ENCODE peak calls at places on chromosomes 2 and 18, in nine cellular contexts. U, O, Z, W, B, L, Q, J and R are unnamed samples.

GRCh38 chr2:62216616-62217015 is 20.7 kb downstream of the B3GNT2 start:
- DNase-seq in J (peak), O (no peak), Z (no peak), L (no peak), Q (peak), B (no peak), U (peak), W (no peak), R (peak)

GRCh38 chr18:63306819-63307554 is 12.6 kb downstream of the BCL2 start:
- DNase-seq in L (no peak), Q (no peak), B (no peak), O (no peak), Z (no peak), J (no peak), W (no peak), U (no peak), R (no peak)

GRCh38 chr2:106004854-106005253 is 189.2 kb downstream of the UXS1 start:
- DNase-seq in Q (no peak), L (no peak), Z (no peak), U (no peak), O (no peak), W (no peak), B (no peak), J (no peak), R (no peak)

GRCh38 chr18:76145506-76145905 is 349.5 kb downstream of the ZNF516 start:
- DNase-seq in Q (no peak), U (no peak), Z (no peak), L (no peak), B (no peak), J (no peak), W (no peak), O (no peak), R (no peak)

GRCh38 chr2:118269408-118270051 is 181.3 kb downstream of the INSIG2 start:
- DNase-seq in W (no peak), J (no peak), Z (peak), U (no peak), B (no peak), Q (no peak), O (peak), L (peak), R (peak)

GRCh38 chr2:47069628-47070154 is 85.4 kb downstream of the STPG4 start:
- DNase-seq in J (peak), U (peak), O (no peak), L (no peak), W (peak), B (peak), Z (peak), Q (peak), R (no peak)

GRCh38 chr2:238003234-238004032 is 36.6 kb downstream of the UBE2F start:
- DNase-seq in W (no peak), Z (no peak), U (no peak), O (no peak), Q (no peak), J (no peak), B (no peak), L (no peak), R (no peak)

GRCh38 chr2:238569415-238570195 is 142.9 kb downstream of the ASB1 start:
- DNase-seq in L (no peak), J (no peak), B (no peak), O (no peak), U (no peak), Z (no peak), Q (no peak), W (peak), R (no peak)

GRCh38 chr2:216622526-216622925 is 10.7 kb upstream of the IGFBP2 start:
- DNase-seq in B (no peak), J (no peak), U (no peak), W (no peak), Z (no peak), Q (no peak), L (no peak), O (no peak), R (peak)

GRCh38 chr2:119255760-119256573 is 32.3 kb downstream of the STEAP3 start:
- DNase-seq in U (peak), Z (peak), B (no peak), W (no peak), Q (peak), J (no peak), L (no peak), O (no peak), R (peak)

GRCh38 chr2:58709687-58710354 is 468.7 kb upstream of the FANCL start:
- DNase-seq in U (no peak), Q (no peak), J (no peak), B (no peak), O (no peak), Z (no peak), W (no peak), L (no peak), R (no peak)

GRCh38 chr2:218471982-218472381 is 53.1 kb downstream of the VIL1 start:
- DNase-seq in W (no peak), Q (no peak), J (no peak), Z (no peak), B (no peak), L (no peak), U (no peak), O (no peak), R (peak)

GRCh38 chr2:239175181-239175580 is 225.6 kb downstream of the HDAC4 start:
- DNase-seq in L (no peak), U (no peak), B (no peak), W (peak), J (no peak), O (no peak), Q (no peak), Z (no peak), R (no peak)

GRCh38 chr2:88575630-88576029 is 51.6 kb downstream of the EIF2AK3 start:
- DNase-seq in W (no peak), U (no peak), Q (no peak), B (no peak), J (no peak), Z (no peak), L (no peak), O (no peak), R (no peak)
- H3K4me3 ChIP-seq in W (no peak), U (no peak), Q (no peak), B (no peak), J (no peak), Z (no peak), L (no peak), O (no peak), R (no peak)

DNA sequence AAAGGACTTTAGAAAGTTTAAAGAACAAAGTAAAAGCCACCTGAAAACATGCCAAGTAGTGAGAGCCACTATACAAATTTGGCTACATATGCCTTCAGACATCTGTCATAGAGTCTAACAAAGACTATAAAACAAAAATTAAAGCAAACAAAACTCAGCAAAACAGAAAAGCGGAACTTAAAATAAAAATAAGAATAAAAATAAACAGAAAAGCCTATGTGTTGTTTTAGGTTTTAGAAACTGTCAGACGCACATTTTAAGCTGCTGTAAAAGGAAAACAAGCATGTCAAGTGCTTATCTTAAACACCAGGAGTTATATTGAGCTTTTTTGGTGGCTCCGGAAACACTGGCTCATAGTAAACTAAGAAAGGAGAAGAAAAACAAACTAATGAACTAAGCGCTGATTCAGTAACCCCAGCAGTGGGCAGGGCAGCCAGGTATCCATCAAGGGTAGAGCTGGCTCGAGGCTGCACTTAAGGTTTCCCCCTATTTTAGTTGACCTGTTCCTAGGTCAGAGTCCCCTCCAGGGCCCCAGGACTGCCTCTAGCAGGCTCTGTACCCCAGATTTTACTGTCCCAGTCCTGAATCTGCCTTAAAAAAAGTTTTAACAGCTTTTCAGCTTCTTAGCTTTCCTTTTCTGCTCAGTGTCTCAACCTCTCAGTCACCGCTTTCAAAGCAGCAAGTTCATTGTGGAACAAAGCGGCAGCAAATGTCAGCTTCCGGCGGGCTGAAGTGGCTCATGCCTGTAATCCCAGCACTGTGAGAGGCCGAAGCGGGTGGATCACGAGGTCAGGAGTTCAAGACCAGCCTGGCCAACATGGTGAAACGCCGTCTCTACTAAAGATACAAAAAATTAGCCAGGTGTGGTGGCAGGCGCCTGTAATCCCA is 15.3 kb upstream of the RMC1 start:
- DNase-seq in W (peak), O (no peak), U (peak), B (no peak), J (no peak), L (peak), Q (peak), Z (no peak), R (no peak)
- H3K4me3 ChIP-seq in W (peak), O (no peak), U (no peak), B (no peak), J (no peak), L (peak), Q (peak), Z (no peak), R (no peak)

DNA sequence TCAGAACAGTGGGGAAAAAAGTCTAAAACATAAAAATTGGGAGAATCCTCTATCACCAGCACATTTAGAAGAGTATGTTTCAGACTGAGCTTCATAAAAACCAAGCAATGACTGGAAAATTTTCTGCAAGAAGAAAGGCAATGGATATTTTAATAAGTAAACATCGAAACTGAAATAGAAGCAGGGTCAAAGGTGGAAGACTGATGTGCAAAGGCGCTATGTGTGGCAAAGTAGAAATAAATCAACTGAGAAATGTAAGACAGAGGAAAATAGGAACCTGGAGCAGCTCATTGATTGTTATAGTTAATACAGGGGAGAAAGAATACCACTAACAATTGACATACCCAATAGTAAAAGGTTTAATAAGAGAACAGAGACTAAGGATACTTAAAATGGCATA is 818.4 kb downstream of the SOCS6 start:
- DNase-seq in U (no peak), W (no peak), Z (no peak), B (no peak), L (no peak), O (no peak), Q (no peak), J (no peak), R (no peak)
- H3K4me3 ChIP-seq in U (no peak), W (no peak), Z (no peak), B (no peak), L (no peak), O (no peak), Q (no peak), J (no peak), R (no peak)

GRCh38 chr18:36311026-36311570 is 13.6 kb downstream of the FHOD3 start:
- DNase-seq in O (no peak), U (no peak), J (no peak), W (no peak), Q (no peak), B (no peak), L (no peak), Z (no peak), R (no peak)

GRCh38 chr18:36308711-36309435 is 11.4 kb downstream of the FHOD3 start:
- DNase-seq in B (no peak), W (no peak), U (no peak), L (no peak), O (no peak), J (no peak), Z (no peak), Q (no peak), R (no peak)

GRCh38 chr18:36307513-36307912 is 10.0 kb downstream of the FHOD3 start:
- DNase-seq in L (no peak), U (no peak), W (no peak), J (no peak), Z (no peak), B (no peak), O (no peak), Q (no peak), R (no peak)

GRCh38 chr18:36312806-36313395 is 15.4 kb downstream of the FHOD3 start:
- DNase-seq in J (peak), U (no peak), O (no peak), B (no peak), L (no peak), Z (no peak), Q (peak), W (no peak), R (no peak)

DNA sequence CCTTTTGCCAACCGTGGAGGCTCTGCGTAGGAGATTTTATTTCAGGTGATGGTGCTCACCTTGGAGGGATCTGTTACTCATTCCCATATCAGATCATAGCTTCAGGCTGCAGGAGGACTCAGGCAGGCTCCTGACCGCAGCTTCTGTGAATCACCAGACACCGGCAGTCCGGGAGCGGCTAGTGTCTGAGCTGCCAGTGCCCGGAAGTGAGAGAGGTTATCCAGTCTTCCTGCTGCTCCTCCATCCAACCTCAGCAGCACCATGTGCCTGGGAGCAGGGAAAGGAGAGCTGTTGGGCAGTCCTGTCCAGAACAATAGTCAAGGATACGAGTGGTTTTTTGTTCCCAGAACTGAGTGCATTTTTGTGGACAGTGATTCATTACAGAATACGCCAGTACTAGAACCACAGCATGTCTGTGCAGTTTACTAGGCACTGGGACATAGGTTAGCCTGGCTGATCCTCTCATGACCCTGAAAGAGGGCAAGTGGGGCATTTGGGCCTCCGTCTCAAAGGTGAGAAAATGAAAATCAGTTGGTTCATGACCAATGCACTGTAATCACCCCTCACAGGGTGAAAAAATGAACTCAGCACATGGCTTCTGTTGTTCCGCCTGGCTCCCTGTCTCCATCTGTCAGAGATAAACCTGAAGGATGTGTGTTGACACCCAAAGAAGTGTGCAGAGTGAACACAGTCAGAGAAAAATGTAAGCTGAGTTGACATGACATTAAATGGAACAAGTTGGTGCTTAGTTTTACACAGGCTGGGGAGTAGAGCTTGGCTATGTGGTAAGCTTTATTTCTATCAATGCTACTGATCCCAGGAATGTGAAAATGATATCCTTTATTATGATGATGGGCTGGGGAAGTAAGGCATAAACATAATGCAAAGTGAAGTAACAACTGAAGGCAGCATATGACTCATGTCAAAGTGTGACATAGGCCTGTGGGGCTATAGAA is 12.2 kb downstream of the FHOD3 start:
- DNase-seq in Q (peak), J (peak), L (no peak), B (no peak), W (peak), O (no peak), U (peak), Z (peak), R (no peak)
- H3K4me3 ChIP-seq in Q (no peak), J (no peak), L (no peak), B (no peak), W (no peak), O (no peak), U (no peak), Z (peak), R (no peak)

DNA sequence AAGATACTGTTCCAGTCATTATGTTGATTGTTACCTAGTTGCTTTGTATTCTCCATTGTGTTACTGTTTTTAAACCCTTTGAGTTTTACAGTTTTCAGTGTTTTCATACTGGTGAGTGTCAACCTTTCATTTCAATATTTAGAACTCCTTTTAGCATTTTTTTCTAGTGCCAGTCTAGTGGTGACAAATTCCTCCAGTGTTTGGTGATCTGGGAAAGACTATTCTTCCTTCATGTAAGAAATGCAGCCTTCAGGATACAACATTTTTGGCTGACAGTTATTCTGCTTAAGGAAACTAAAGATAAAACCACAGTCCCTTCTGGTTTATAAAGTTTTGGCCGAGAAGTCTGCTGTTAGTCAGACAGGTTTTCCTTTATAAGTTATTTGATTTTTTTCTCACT is 143.8 kb downstream of the ETAA1 start:
- DNase-seq in B (no peak), W (no peak), L (no peak), U (no peak), Q (no peak), J (no peak), Z (no peak), O (no peak), R (no peak)
- H3K4me3 ChIP-seq in B (no peak), W (no peak), L (no peak), U (no peak), Q (no peak), J (no peak), Z (no peak), O (no peak), R (no peak)

DNA sequence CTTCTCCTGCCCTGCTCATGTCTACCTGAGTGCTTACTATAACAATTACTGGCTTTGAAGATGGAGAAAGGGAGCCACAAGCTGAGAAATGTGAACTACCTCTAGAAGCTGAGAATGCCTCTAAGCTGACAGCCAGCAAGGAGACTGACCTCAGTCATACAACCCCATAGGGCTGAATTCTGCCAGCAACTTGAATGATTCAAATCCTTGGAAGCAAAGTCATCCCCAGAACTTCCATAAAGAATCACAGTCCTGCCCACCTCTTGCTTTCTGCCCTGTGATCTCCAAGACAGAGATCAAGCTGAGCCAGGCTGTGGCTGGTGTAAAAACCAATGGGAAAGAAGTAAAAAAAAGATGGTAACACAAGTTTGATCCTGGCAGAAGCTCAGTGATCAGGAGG is 288.2 kb upstream of the SPHKAP start:
- DNase-seq in B (no peak), O (peak), Z (no peak), W (no peak), Q (no peak), U (no peak), J (no peak), L (no peak), R (no peak)
- H3K4me3 ChIP-seq in B (no peak), O (no peak), Z (no peak), W (no peak), Q (no peak), U (no peak), J (no peak), L (no peak), R (no peak)

GRCh38 chr18:34153711-34154110 is 71.0 kb downstream of the NOL4 start:
- DNase-seq in B (no peak), Z (no peak), O (peak), Q (peak), W (no peak), U (no peak), J (no peak), L (peak), R (peak)

GRCh38 chr18:34159691-34160185 is 65.0 kb downstream of the NOL4 start:
- DNase-seq in J (peak), W (no peak), U (no peak), O (no peak), L (no peak), Q (no peak), Z (no peak), B (no peak), R (no peak)

GRCh38 chr18:34158881-34159690 is 65.6 kb downstream of the NOL4 start:
- DNase-seq in Z (no peak), B (peak), Q (no peak), O (no peak), L (peak), U (peak), W (peak), J (peak), R (no peak)
- H3K4me3 ChIP-seq in Z (no peak), B (peak), Q (peak), O (no peak), L (peak), U (peak), W (no peak), J (peak), R (no peak)

GRCh38 chr2:196113061-196113974 is 44.7 kb upstream of the DNAH7 start:
- DNase-seq in W (no peak), Z (no peak), L (no peak), U (no peak), O (no peak), B (peak), J (no peak), Q (peak), R (no peak)

GRCh38 chr2:196108604-196109003 is 40.0 kb upstream of the DNAH7 start:
- DNase-seq in Q (no peak), B (no peak), L (no peak), W (no peak), Z (no peak), J (no peak), U (no peak), O (no peak), R (no peak)

GRCh38 chr2:196112408-196113039 is 43.9 kb upstream of the DNAH7 start:
- DNase-seq in B (no peak), Z (no peak), U (no peak), O (no peak), J (no peak), Q (peak), W (no peak), L (no peak), R (peak)
- H3K4me3 ChIP-seq in B (peak), Z (no peak), U (no peak), O (no peak), J (no peak), Q (no peak), W (no peak), L (no peak), R (no peak)

GRCh38 chr18:48003426-48004349 is 73.2 kb upstream of the SMAD2 start:
- DNase-seq in L (no peak), J (peak), Q (peak), Z (peak), U (no peak), O (no peak), W (no peak), B (no peak), R (peak)
- H3K4me3 ChIP-seq in L (no peak), J (no peak), Q (no peak), Z (no peak), U (no peak), O (no peak), W (no peak), B (no peak), R (no peak)

GRCh38 chr2:11808016-11808400 is 61.6 kb downstream of the LPIN1 start:
- DNase-seq in L (no peak), W (no peak), Q (no peak), U (no peak), J (no peak), Z (no peak), O (no peak), B (no peak), R (no peak)

GRCh38 chr2:11807156-11808015 is 61.0 kb downstream of the LPIN1 start:
- DNase-seq in B (no peak), J (no peak), O (no peak), W (no peak), Z (no peak), L (no peak), Q (no peak), U (no peak), R (no peak)

GRCh38 chr2:11811036-11811654 is 64.7 kb downstream of the LPIN1 start:
- DNase-seq in U (no peak), L (no peak), Z (no peak), B (no peak), W (no peak), J (no peak), Q (no peak), O (no peak), R (no peak)

GRCh38 chr2:11810237-11810977 is 64.0 kb downstream of the LPIN1 start:
- DNase-seq in Z (no peak), B (no peak), U (no peak), L (no peak), Q (no peak), W (no peak), J (peak), O (no peak), R (no peak)

GRCh38 chr2:11809586-11810236 is 63.3 kb downstream of the LPIN1 start:
- DNase-seq in J (no peak), Q (no peak), O (no peak), Z (no peak), L (no peak), W (no peak), U (no peak), B (no peak), R (no peak)
- H3K4me3 ChIP-seq in J (no peak), Q (no peak), O (no peak), Z (no peak), L (no peak), W (no peak), U (no peak), B (no peak), R (no peak)